ENCODE peak calls at places on chromosomes 6 and 20, in nine cellular contexts. One of them, this sample, is unnamed. For H3K36me3, the result is how much of the 10 kb centered on the place peaks cover.

GRCh38 chr20:327041-327945 is 1.9 kb downstream of the SOX12 start:
- DNase-seq in neural progenitor cell: peak
- DNase-seq in IMR-90: peak
- DNase-seq in OCI-LY7: peak
- DNase-seq in uterus: peak
- DNase-seq in transverse colon: peak
- DNase-seq in body of pancreas: peak
- DNase-seq in cardiac muscle cell: peak
- DNase-seq in lower lobe of right lung: peak
- DNase-seq in this sample: peak

GRCh38 chr6:101435028-101435427 is 41.5 kb downstream of the GRIK2 start:
- DNase-seq in cardiac muscle cell: no peak
- DNase-seq in transverse colon: no peak
- DNase-seq in OCI-LY7: no peak
- DNase-seq in IMR-90: no peak
- DNase-seq in neural progenitor cell: no peak
- DNase-seq in lower lobe of right lung: no peak
- DNase-seq in uterus: no peak
- DNase-seq in body of pancreas: no peak
- DNase-seq in this sample: no peak

GRCh38 chr20:61125536-61126180 is 126.4 kb upstream of the CDH4 start:
- DNase-seq in lower lobe of right lung: no peak
- DNase-seq in OCI-LY7: no peak
- DNase-seq in cardiac muscle cell: no peak
- DNase-seq in transverse colon: no peak
- DNase-seq in neural progenitor cell: no peak
- DNase-seq in uterus: no peak
- DNase-seq in body of pancreas: no peak
- DNase-seq in IMR-90: no peak
- DNase-seq in this sample: no peak

GRCh38 chr6:33367009-33367714 is 24.5 kb upstream of the KIFC1 start:
- DNase-seq in lower lobe of right lung: no peak
- DNase-seq in OCI-LY7: no peak
- DNase-seq in IMR-90: no peak
- DNase-seq in cardiac muscle cell: no peak
- DNase-seq in transverse colon: no peak
- DNase-seq in body of pancreas: no peak
- DNase-seq in uterus: no peak
- DNase-seq in neural progenitor cell: no peak
- DNase-seq in this sample: no peak

GRCh38 chr20:17835941-17836861 is 132.4 kb downstream of the SNX5 start:
- DNase-seq in cardiac muscle cell: peak
- DNase-seq in OCI-LY7: no peak
- DNase-seq in neural progenitor cell: peak
- DNase-seq in transverse colon: peak
- DNase-seq in IMR-90: peak
- DNase-seq in body of pancreas: no peak
- DNase-seq in uterus: peak
- DNase-seq in lower lobe of right lung: no peak
- DNase-seq in this sample: no peak

GRCh38 chr6:33725891-33726673 is 14.6 kb upstream of the UQCC2 start:
- DNase-seq in IMR-90: no peak
- DNase-seq in neural progenitor cell: no peak
- DNase-seq in lower lobe of right lung: no peak
- DNase-seq in uterus: no peak
- DNase-seq in OCI-LY7: no peak
- DNase-seq in body of pancreas: no peak
- DNase-seq in cardiac muscle cell: no peak
- DNase-seq in transverse colon: no peak
- DNase-seq in this sample: no peak

GRCh38 chr20:21234816-21235215 is 68.3 kb upstream of the XRN2 start:
- DNase-seq in OCI-LY7: no peak
- DNase-seq in neural progenitor cell: peak
- DNase-seq in body of pancreas: no peak
- DNase-seq in lower lobe of right lung: no peak
- DNase-seq in IMR-90: no peak
- DNase-seq in uterus: no peak
- DNase-seq in cardiac muscle cell: no peak
- DNase-seq in transverse colon: no peak
- DNase-seq in this sample: no peak

GRCh38 chr20:11919571-11919970 is 1.9 kb downstream of the BTBD3 start:
- DNase-seq in transverse colon: no peak
- DNase-seq in uterus: no peak
- DNase-seq in OCI-LY7: no peak
- DNase-seq in IMR-90: no peak
- DNase-seq in body of pancreas: no peak
- DNase-seq in neural progenitor cell: no peak
- DNase-seq in cardiac muscle cell: no peak
- DNase-seq in lower lobe of right lung: no peak
- DNase-seq in this sample: no peak

GRCh38 chr6:65760285-65760684 is 53.3 kb upstream of the EYS start:
- DNase-seq in lower lobe of right lung: no peak
- DNase-seq in neural progenitor cell: no peak
- DNase-seq in OCI-LY7: no peak
- DNase-seq in cardiac muscle cell: no peak
- DNase-seq in uterus: no peak
- DNase-seq in body of pancreas: no peak
- DNase-seq in transverse colon: no peak
- DNase-seq in IMR-90: peak
- DNase-seq in this sample: no peak

GRCh38 chr6:80639243-80639642 is 532.8 kb downstream of the BCKDHB start:
- DNase-seq in lower lobe of right lung: no peak
- DNase-seq in OCI-LY7: no peak
- DNase-seq in uterus: no peak
- DNase-seq in body of pancreas: no peak
- DNase-seq in transverse colon: no peak
- DNase-seq in cardiac muscle cell: no peak
- DNase-seq in neural progenitor cell: no peak
- DNase-seq in IMR-90: peak
- DNase-seq in this sample: no peak

GRCh38 chr6:157148391-157149323 is 174.7 kb downstream of the TMEM242 start:
- DNase-seq in IMR-90: peak
- DNase-seq in transverse colon: peak
- DNase-seq in cardiac muscle cell: peak
- DNase-seq in lower lobe of right lung: no peak
- DNase-seq in neural progenitor cell: no peak
- DNase-seq in OCI-LY7: no peak
- DNase-seq in uterus: peak
- DNase-seq in body of pancreas: peak
- DNase-seq in this sample: peak

GRCh38 chr20:38706482-38706881 is 17.8 kb upstream of the SLC32A1 start:
- DNase-seq in body of pancreas: no peak
- DNase-seq in uterus: no peak
- DNase-seq in lower lobe of right lung: no peak
- DNase-seq in cardiac muscle cell: no peak
- DNase-seq in IMR-90: no peak
- DNase-seq in OCI-LY7: no peak
- DNase-seq in neural progenitor cell: peak
- DNase-seq in transverse colon: no peak
- DNase-seq in this sample: no peak

GRCh38 chr6:19669206-19669605 is 168.0 kb upstream of the ID4 start:
- DNase-seq in neural progenitor cell: no peak
- DNase-seq in IMR-90: no peak
- DNase-seq in transverse colon: no peak
- DNase-seq in OCI-LY7: no peak
- DNase-seq in uterus: no peak
- DNase-seq in body of pancreas: no peak
- DNase-seq in cardiac muscle cell: peak
- DNase-seq in lower lobe of right lung: no peak
- DNase-seq in this sample: peak

GRCh38 chr20:39674842-39675241 is 712.7 kb downstream of the DHX35 start:
- DNase-seq in neural progenitor cell: no peak
- DNase-seq in OCI-LY7: no peak
- DNase-seq in uterus: no peak
- DNase-seq in lower lobe of right lung: no peak
- DNase-seq in transverse colon: no peak
- DNase-seq in IMR-90: no peak
- DNase-seq in cardiac muscle cell: no peak
- DNase-seq in body of pancreas: no peak
- DNase-seq in this sample: no peak

GRCh38 chr20:34069341-34070078 is 42.5 kb downstream of the EIF2S2 start:
- DNase-seq in lower lobe of right lung: peak
- DNase-seq in neural progenitor cell: peak
- DNase-seq in OCI-LY7: peak
- DNase-seq in transverse colon: peak
- DNase-seq in body of pancreas: peak
- DNase-seq in uterus: peak
- DNase-seq in IMR-90: peak
- DNase-seq in cardiac muscle cell: peak
- DNase-seq in this sample: peak

GRCh38 chr20:34072076-34072475 is 40.0 kb downstream of the EIF2S2 start:
- DNase-seq in neural progenitor cell: no peak
- DNase-seq in body of pancreas: no peak
- DNase-seq in IMR-90: no peak
- DNase-seq in lower lobe of right lung: no peak
- DNase-seq in OCI-LY7: no peak
- DNase-seq in cardiac muscle cell: no peak
- DNase-seq in transverse colon: no peak
- DNase-seq in uterus: no peak
- DNase-seq in this sample: no peak

GRCh38 chr20:34072778-34073177 is 39.3 kb downstream of the EIF2S2 start:
- DNase-seq in OCI-LY7: no peak
- DNase-seq in lower lobe of right lung: no peak
- DNase-seq in transverse colon: no peak
- DNase-seq in neural progenitor cell: no peak
- DNase-seq in cardiac muscle cell: no peak
- DNase-seq in IMR-90: no peak
- DNase-seq in body of pancreas: no peak
- DNase-seq in uterus: no peak
- DNase-seq in this sample: no peak

GRCh38 chr20:34068001-34068400 is 44.0 kb downstream of the EIF2S2 start:
- DNase-seq in lower lobe of right lung: no peak
- DNase-seq in IMR-90: no peak
- DNase-seq in body of pancreas: no peak
- DNase-seq in cardiac muscle cell: no peak
- DNase-seq in uterus: no peak
- DNase-seq in transverse colon: no peak
- DNase-seq in OCI-LY7: no peak
- DNase-seq in neural progenitor cell: no peak
- DNase-seq in this sample: no peak

GRCh38 chr20:34070079-34070439 is 42.0 kb downstream of the EIF2S2 start:
- DNase-seq in OCI-LY7: no peak
- DNase-seq in IMR-90: no peak
- DNase-seq in uterus: no peak
- DNase-seq in lower lobe of right lung: no peak
- DNase-seq in transverse colon: no peak
- DNase-seq in cardiac muscle cell: no peak
- DNase-seq in neural progenitor cell: no peak
- DNase-seq in body of pancreas: no peak
- DNase-seq in this sample: no peak
- TF ChIP-seq CTCF in OCI-LY7: no peak
- TF ChIP-seq CTCF in IMR-90: no peak
- TF ChIP-seq CTCF in uterus: no peak
- TF ChIP-seq CTCF in lower lobe of right lung: no peak
- TF ChIP-seq CTCF in transverse colon: no peak
- TF ChIP-seq CTCF in cardiac muscle cell: no peak
- TF ChIP-seq CTCF in neural progenitor cell: no peak
- TF ChIP-seq CTCF in body of pancreas: no peak
- TF ChIP-seq CTCF in this sample: no peak

DNA sequence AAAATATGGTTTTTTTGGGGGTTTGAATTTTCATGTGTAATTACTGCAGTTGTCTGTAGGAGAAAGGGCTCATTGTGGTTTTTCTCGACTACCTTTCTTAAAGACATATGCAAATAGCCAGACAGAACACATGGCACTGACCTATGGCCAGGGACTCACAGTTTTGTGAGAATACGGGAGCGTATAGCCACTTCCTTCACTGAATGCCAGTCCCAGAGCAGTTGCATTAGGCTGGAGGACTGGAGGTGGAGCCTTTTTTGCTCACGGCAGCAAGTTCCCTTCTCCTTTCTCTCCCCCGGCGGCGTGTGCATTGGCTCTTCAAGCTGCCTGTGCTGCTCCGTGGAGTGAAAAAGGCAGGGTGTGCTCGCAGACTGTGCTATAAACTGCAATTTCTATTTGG is 114.9 kb downstream of the AKAP7 start:
- DNase-seq in cardiac muscle cell: peak
- DNase-seq in lower lobe of right lung: peak
- DNase-seq in IMR-90: peak
- DNase-seq in OCI-LY7: peak
- DNase-seq in uterus: peak
- DNase-seq in body of pancreas: peak
- DNase-seq in neural progenitor cell: peak
- DNase-seq in transverse colon: peak
- DNase-seq in this sample: peak
- H3K4me3 ChIP-seq in cardiac muscle cell: peak
- H3K4me3 ChIP-seq in lower lobe of right lung: peak
- H3K4me3 ChIP-seq in IMR-90: peak
- H3K4me3 ChIP-seq in OCI-LY7: peak
- H3K4me3 ChIP-seq in uterus: peak
- H3K4me3 ChIP-seq in body of pancreas: no peak
- H3K4me3 ChIP-seq in neural progenitor cell: peak
- H3K4me3 ChIP-seq in transverse colon: no peak
- H3K4me3 ChIP-seq in this sample: peak

DNA sequence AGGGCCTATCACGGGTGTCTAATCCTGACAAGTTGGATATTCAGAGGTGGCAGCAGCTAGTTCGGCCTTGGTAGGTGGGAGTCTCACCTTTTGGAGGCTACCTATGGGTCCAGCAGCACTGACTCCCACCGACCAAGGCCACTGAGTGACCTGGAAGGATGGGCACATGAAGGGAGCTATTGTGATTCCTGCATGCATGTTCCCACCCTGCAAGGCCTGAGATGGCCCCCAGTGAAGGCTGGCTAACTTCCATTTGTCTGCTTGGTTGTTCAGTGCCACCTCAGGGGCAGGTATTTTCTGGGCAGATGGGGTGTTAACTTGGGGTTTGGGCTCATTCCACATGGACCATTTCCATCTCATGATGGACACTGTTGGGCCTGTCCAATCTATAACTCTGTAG is 18.4 kb upstream of the MICA start:
- DNase-seq in lower lobe of right lung: no peak
- DNase-seq in body of pancreas: no peak
- DNase-seq in cardiac muscle cell: no peak
- DNase-seq in uterus: no peak
- DNase-seq in OCI-LY7: no peak
- DNase-seq in IMR-90: no peak
- DNase-seq in transverse colon: no peak
- DNase-seq in neural progenitor cell: no peak
- DNase-seq in this sample: no peak
- H3K36me3 ChIP-seq in lower lobe of right lung: under half
- H3K36me3 ChIP-seq in body of pancreas: under half
- H3K36me3 ChIP-seq in cardiac muscle cell: under half
- H3K36me3 ChIP-seq in uterus: under half
- H3K36me3 ChIP-seq in OCI-LY7: under half
- H3K36me3 ChIP-seq in IMR-90: under half
- H3K36me3 ChIP-seq in transverse colon: under half
- H3K36me3 ChIP-seq in neural progenitor cell: under half
- H3K36me3 ChIP-seq in this sample: under half

DNA sequence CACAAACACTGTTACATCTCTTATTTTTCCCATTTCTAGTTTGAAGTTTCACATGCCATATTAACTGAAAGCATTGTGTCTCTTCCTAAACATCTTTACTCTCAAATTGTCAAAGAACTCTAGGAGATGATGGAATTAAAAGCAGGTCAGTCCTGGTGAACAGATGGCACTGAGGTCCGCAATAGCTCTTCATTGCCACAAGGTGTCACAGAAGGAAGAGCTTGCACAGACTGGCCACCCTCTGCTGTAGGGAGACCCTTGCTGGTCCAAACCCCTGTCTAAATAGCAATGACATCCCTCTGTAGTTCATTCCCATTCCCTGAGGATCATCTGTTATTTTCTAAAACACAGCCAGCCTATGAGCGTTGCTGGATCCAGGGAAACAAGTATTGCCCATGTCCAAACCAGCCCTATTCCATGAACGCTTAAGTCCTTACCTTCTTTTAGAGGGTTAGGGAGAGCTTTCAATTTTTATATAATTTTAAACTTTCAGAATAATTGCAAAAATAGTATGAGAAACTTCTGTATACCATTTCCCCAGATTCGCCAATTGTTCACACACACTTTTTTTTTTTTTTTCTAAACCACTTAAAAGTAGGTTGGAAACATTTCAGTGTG is 10.1 kb upstream of the HDAC2 start:
- DNase-seq in lower lobe of right lung: no peak
- DNase-seq in OCI-LY7: peak
- DNase-seq in neural progenitor cell: peak
- DNase-seq in transverse colon: no peak
- DNase-seq in IMR-90: peak
- DNase-seq in uterus: no peak
- DNase-seq in body of pancreas: no peak
- DNase-seq in cardiac muscle cell: peak
- DNase-seq in this sample: no peak
- TF ChIP-seq CTCF in lower lobe of right lung: peak
- TF ChIP-seq CTCF in OCI-LY7: peak
- TF ChIP-seq CTCF in neural progenitor cell: peak
- TF ChIP-seq CTCF in transverse colon: peak
- TF ChIP-seq CTCF in IMR-90: peak
- TF ChIP-seq CTCF in uterus: no peak
- TF ChIP-seq CTCF in body of pancreas: no peak
- TF ChIP-seq CTCF in cardiac muscle cell: peak
- TF ChIP-seq CTCF in this sample: peak